ENCODE peak calls at places on chromosomes 2 and 18, in five cellular contexts. I, G, E, R and Z are unnamed samples.

GRCh38 chr18:24600076-24600654 is 139.7 kb downstream of the HRH4 start:
- DNase-seq in I (peak), G (no peak), E (peak), R (peak), Z (peak)

GRCh38 chr2:71157124-71157802 is 26.8 kb downstream of the MPHOSPH10 start:
- DNase-seq in I (peak), G (peak), E (peak), R (peak), Z (no peak)

GRCh38 chr2:220871909-220872308 is 700.2 kb downstream of the EPHA4 start:
- DNase-seq in I (no peak), G (no peak), E (no peak), R (no peak), Z (no peak)

GRCh38 chr18:59839931-59840685 is 59.7 kb upstream of the PMAIP1 start:
- DNase-seq in I (no peak), G (no peak), E (no peak), R (no peak), Z (no peak)

GRCh38 chr18:56516769-56517168 is 121.6 kb downstream of the TXNL1 start:
- DNase-seq in I (no peak), G (no peak), E (peak), R (peak), Z (no peak)

GRCh38 chr2:140589273-140589672 is 1541.5 kb downstream of the LRP1B start:
- DNase-seq in I (peak), G (no peak), E (peak), R (peak), Z (peak)

GRCh38 chr2:240140920-240141319 is 462 bp upstream of the OTOS start:
- DNase-seq in I (no peak), G (no peak), E (no peak), R (no peak), Z (no peak)

GRCh38 chr2:161947394-161947793 is 126.6 kb downstream of the DPP4 start:
- DNase-seq in I (no peak), G (no peak), E (no peak), R (peak), Z (no peak)

GRCh38 chr2:226973821-226974220 is 138.0 kb downstream of the RHBDD1 start:
- DNase-seq in I (no peak), G (no peak), E (no peak), R (no peak), Z (no peak)

GRCh38 chr2:222268311-222268980 is 30.4 kb downstream of the PAX3 start:
- DNase-seq in I (no peak), G (no peak), E (no peak), R (no peak), Z (no peak)

GRCh38 chr2:76599732-76600368 is 889.1 kb upstream of the GCFC2 start:
- DNase-seq in I (peak), G (peak), E (peak), R (peak), Z (no peak)

GRCh38 chr2:170214309-170214902 is 36.5 kb downstream of the MYO3B start:
- DNase-seq in I (no peak), G (no peak), E (no peak), R (no peak), Z (no peak)

GRCh38 chr2:230226090-230226551 is 585 bp downstream of the SP140 start:
- DNase-seq in I (no peak), G (no peak), E (no peak), R (no peak), Z (no peak)

GRCh38 chr2:239370876-239371725 is 29.7 kb downstream of the HDAC4 start:
- DNase-seq in I (no peak), G (no peak), E (no peak), R (no peak), Z (peak)

GRCh38 chr2:72694715-72695496 is 130.9 kb downstream of the EXOC6B start:
- DNase-seq in I (peak), G (peak), E (peak), R (peak), Z (peak)

GRCh38 chr2:229861431-229861830 is 60.4 kb downstream of the TRIP12 start:
- DNase-seq in I (no peak), G (no peak), E (no peak), R (peak), Z (no peak)

GRCh38 chr2:52000156-52000855 is 968.4 kb upstream of the NRXN1 start:
- DNase-seq in I (no peak), G (no peak), E (no peak), R (peak), Z (peak)

GRCh38 chr18:67742525-67742924 is 226.0 kb upstream of the DSEL start:
- DNase-seq in I (no peak), G (no peak), E (no peak), R (no peak), Z (no peak)

GRCh38 chr18:11983592-11983991 is 2.3 kb downstream of the IMPA2 start:
- DNase-seq in I (no peak), G (no peak), E (no peak), R (no peak), Z (no peak)

GRCh38 chr18:4251873-4252272 is 203.2 kb downstream of the DLGAP1 start:
- DNase-seq in I (no peak), G (no peak), E (no peak), R (no peak), Z (no peak)